ENCODE peak calls at places on chromosomes 12 and 14, in five cellular contexts. K, I, L, O and S are unnamed samples.
A peak's percentile ranks its signal among the peaks of the same experiment; 100 is the strongest.

GRCh38 chr12:2248901-2249381 is 196.2 kb downstream of the CACNA1C start:
- DNase-seq in K (no peak), I (no peak), L (no peak), O (no peak), S (no peak)

GRCh38 chr14:26415618-26416123 is 182.2 kb downstream of the NOVA1 start:
- DNase-seq in K (no peak), I (no peak), L (peak; percentile 48), O (peak; percentile 53), S (no peak)

GRCh38 chr12:87311206-87311605 is 718.0 kb downstream of the C12orf50 start:
- DNase-seq in K (no peak), I (no peak), L (no peak), O (no peak), S (peak; percentile 22)

GRCh38 chr14:74417201-74417600 is 8.8 kb downstream of the SYNDIG1L start:
- DNase-seq in K (no peak), I (no peak), L (no peak), O (no peak), S (no peak)

GRCh38 chr12:94717656-94718055 is 67.3 kb upstream of the TMCC3 start:
- DNase-seq in K (no peak), I (no peak), L (no peak), O (peak; percentile 59), S (no peak)

GRCh38 chr12:63496654-63497053 is 171.6 kb downstream of the DPY19L2 start:
- DNase-seq in K (no peak), I (no peak), L (no peak), O (no peak), S (no peak)

GRCh38 chr12:71602745-71603577 is 60.7 kb downstream of the ZFC3H1 start:
- DNase-seq in K (no peak), I (no peak), L (no peak), O (no peak), S (no peak)

GRCh38 chr12:89098390-89099102 is 253.8 kb downstream of the DUSP6 start:
- DNase-seq in K (no peak), I (no peak), L (peak; percentile 48), O (no peak), S (no peak)

GRCh38 chr12:5184159-5184558 is 140.5 kb downstream of the KCNA5 start:
- DNase-seq in K (no peak), I (no peak), L (no peak), O (no peak), S (no peak)

GRCh38 chr14:49497725-49498348 is 88.3 kb downstream of the RPS29 start:
- DNase-seq in K (peak; percentile 15), I (no peak), L (peak; percentile 30), O (peak; percentile 95), S (peak; percentile 87)

GRCh38 chr12:68609955-68610434 is 704 bp upstream of the RAP1B start:
- DNase-seq in K (no peak), I (no peak), L (peak; percentile 41), O (peak; percentile 53), S (peak; percentile 58)

GRCh38 chr14:24271134-24271833 is at the start of gene RABGGTA:
- DNase-seq in K (peak; percentile 79), I (peak; percentile 88), L (peak; percentile 92), O (peak; percentile 91), S (peak; percentile 90)
- TF ChIP-seq CTCF in K (peak; percentile 36), I (no peak), L (peak; percentile 45), O (peak; percentile 77), S (peak; percentile 70)

DNA sequence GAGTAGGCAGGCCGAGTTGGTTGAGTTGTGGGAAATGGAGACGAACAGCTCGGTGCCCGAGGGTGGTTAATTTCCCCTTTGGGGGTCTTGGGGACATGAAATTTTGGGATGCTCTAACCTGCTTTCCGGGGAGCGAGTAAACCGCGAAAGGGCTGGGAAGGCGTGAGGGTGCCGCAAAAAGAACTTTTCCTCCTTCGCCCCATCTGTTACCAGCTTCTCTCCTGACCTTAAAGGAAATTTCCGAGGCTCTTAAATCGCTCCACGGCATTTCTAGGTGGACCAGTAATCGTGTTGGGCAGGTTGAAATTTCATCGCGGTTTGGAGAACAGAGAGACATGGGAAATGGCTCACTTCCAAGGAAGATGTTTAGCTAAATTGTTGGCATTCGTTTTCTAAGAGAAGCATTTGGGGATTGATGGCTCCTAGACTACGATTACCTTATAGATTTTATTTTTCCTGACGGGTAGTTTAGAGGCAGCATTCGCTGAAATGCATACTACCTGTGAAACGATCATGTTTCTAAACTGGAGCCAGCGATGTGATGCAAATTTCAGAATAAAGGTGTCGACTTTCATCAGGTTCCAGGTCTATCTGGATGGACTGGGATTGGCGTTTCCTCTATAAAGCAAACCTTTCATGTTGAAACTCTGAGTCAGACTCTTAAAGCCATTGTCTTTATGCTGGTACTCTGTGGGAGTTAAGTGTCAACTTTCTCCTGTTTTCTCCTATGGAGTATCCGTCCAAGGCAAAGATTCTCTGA is 414.5 kb downstream of the PCNX1 start:
- DNase-seq in K (peak; percentile 22), I (no peak), L (peak; percentile 18), O (peak; percentile 94), S (peak; percentile 74)
- TF ChIP-seq CTCF in K (no peak), I (no peak), L (no peak), O (no peak), S (no peak)

DNA sequence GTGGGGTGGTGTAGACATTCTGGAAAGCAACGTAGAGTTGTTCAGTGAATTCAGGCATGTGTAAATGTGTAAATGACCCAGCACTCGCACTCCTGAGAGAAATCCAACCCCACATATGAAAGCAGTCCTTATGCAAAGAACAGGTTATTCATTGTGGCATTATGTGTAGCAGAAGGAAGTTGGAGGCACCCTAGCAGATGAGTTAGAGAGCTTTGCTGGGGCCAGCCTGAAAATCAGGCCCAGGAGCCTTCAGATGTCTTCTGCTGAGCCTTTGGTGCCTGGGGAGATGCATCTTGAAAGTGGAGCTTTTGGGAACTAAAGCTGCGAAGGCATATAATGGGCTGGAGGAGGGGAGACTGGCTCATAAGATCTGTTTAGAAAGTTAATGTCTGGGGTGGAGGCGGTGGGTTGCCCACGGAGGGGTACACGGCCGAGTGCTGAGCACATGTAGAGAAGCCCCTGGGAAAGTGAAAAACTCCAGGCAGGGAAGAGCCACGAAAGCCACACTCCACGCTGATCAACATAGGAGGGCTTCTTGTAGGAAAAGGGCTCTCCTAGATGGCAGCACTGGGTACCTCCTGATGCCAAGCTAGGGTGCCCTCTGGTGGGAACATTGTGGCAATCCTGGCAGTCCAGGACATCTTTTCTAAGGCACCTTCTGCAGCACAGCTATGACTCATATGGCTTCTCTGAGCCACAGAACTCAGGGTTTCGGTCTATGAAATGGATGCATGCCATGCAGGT is 6.1 kb upstream of the KRT83 start:
- DNase-seq in K (peak; percentile 87), I (peak; percentile 34), L (peak; percentile 92), O (peak; percentile 98), S (peak; percentile 92)
- TF ChIP-seq CTCF in K (peak; percentile 53), I (no peak), L (peak; percentile 80), O (peak; percentile 99), S (peak; percentile 88)

DNA sequence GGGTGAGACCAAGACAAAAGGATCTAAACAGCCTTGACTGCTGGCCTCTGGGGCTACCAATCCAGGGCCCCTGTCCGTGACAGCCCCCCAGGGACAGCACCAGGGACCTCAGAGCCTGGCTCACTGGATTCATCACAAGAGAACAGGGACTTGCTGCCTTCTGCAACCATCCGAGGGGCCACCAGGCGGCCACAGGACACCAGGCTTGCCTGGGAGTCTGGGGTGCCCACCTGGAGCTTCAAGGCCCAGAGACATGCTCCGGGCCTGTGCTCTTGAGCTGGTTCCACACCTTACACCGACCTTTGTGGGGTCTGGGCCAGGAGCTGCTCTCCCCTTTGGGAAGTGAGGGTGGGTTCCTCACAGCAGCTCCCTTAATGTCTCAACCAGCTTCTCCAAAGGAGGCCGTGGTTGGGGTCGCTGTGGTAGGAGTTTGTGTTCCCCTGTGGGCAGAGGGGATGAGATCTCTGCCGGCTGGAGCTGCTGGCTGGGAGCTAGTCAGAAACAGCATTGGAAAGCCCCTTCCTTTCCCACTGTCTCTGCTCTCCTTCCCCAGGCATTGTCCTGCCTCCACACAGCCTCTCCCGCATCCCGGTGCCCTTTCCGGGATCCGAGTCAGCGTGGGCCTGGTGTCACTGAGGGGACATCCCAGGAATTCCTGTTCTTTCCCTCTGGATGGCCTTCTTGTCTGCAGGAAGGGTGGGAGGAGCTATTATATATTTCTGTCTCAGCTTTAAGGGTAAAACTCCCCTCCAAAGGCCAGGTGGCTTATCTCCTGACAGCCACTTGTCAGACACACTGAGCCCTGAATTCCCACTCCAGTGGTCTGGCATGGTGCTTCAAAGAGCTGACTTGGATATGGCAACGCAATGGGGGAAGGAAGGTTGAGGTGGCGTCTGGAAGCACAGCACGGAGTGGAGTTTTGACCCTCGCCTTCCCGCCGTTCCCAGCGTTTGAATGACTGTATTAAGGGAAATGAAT is 5.1 kb upstream of the PAPLN start:
- DNase-seq in K (peak; percentile 34), I (no peak), L (no peak), O (peak; percentile 27), S (no peak)
- TF ChIP-seq CTCF in K (no peak), I (no peak), L (no peak), O (peak; percentile 68), S (peak; percentile 51)

GRCh38 chr14:53330441-53330840 is 177.3 kb upstream of the DDHD1 start:
- DNase-seq in K (no peak), I (no peak), L (no peak), O (peak; percentile 13), S (no peak)

GRCh38 chr14:53333809-53334208 is 180.7 kb upstream of the DDHD1 start:
- DNase-seq in K (no peak), I (no peak), L (peak; percentile 59), O (no peak), S (no peak)

GRCh38 chr14:53331247-53331646 is 178.1 kb upstream of the DDHD1 start:
- DNase-seq in K (no peak), I (no peak), L (no peak), O (peak; percentile 91), S (peak; percentile 47)

GRCh38 chr14:53327716-53328115 is 174.6 kb upstream of the DDHD1 start:
- DNase-seq in K (peak; percentile 56), I (no peak), L (no peak), O (peak; percentile 87), S (peak; percentile 74)

DNA sequence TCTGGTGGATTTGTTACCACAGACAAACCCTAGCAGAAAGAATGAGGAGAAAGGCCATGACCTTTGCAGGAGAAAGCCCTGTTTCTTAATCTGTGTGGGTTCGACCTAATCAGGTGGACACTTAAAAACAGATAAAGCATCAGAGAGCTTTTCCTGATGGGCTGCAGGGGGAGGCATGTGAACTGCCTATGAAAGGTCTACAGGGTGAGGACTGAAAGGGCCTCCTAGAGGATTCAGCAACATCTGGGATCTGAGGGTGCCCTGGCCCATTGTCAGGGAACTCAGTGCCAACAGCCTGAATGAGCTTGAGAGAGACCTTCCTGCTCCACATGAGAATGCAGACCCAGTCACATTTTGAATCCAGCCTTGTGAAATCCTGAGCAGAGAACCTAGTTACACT is 178.8 kb upstream of the DDHD1 start:
- DNase-seq in K (no peak), I (no peak), L (no peak), O (no peak), S (no peak)
- TF ChIP-seq CTCF in K (no peak), I (no peak), L (no peak), O (no peak), S (no peak)

DNA sequence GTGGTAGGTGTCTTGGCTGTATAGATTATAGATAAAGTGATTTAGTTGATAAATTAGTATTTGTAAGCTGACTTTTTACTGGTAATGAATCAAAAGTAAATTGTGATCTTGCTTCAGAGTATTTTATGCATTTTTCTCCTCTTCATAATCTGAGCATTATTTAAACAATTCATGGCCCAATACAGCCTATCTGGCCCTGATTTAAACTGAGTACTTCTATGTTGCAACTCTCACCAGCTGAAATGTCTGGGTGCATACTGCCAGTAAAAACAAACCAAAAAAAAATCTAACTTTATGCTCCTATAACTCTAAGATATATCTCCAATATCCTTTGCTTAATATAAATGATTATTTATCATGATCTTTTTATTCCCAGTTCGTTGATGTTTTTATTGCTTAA is 86.6 kb downstream of the MIA2 start:
- DNase-seq in K (no peak), I (no peak), L (no peak), O (no peak), S (peak; percentile 39)
- TF ChIP-seq CTCF in K (no peak), I (no peak), L (no peak), O (no peak), S (no peak)